ENCODE peak calls at places on chromosomes 12 and 14, in eight cellular contexts. One of them, this sample, is unnamed.
A peak's percentile ranks its signal among the peaks of the same experiment; 100 is the strongest.

GRCh38 chr12:88200029-88200428 is 57.9 kb downstream of the TMTC3 start:
- DNase-seq in tibial nerve: no peak
- DNase-seq in ovary: no peak
- DNase-seq in transverse colon: no peak
- DNase-seq in A549: no peak
- DNase-seq in stomach: no peak
- DNase-seq in sigmoid colon: no peak
- DNase-seq in upper lobe of left lung: no peak
- DNase-seq in this sample: no peak

GRCh38 chr14:35855886-35856481 is 29.8 kb downstream of the BRMS1L start:
- DNase-seq in tibial nerve: no peak
- DNase-seq in ovary: no peak
- DNase-seq in transverse colon: no peak
- DNase-seq in A549: no peak
- DNase-seq in stomach: no peak
- DNase-seq in sigmoid colon: no peak
- DNase-seq in upper lobe of left lung: no peak
- DNase-seq in this sample: no peak

GRCh38 chr12:75427491-75427890 is 36.6 kb downstream of the GLIPR1L2 start:
- DNase-seq in tibial nerve: no peak
- DNase-seq in ovary: no peak
- DNase-seq in transverse colon: no peak
- DNase-seq in A549: no peak
- DNase-seq in stomach: no peak
- DNase-seq in sigmoid colon: no peak
- DNase-seq in upper lobe of left lung: no peak
- DNase-seq in this sample: no peak

GRCh38 chr12:6643569-6644256 is 3.5 kb downstream of the ACRBP start:
- DNase-seq in tibial nerve: no peak
- DNase-seq in ovary: no peak
- DNase-seq in transverse colon: no peak
- DNase-seq in A549: no peak
- DNase-seq in stomach: no peak
- DNase-seq in sigmoid colon: no peak
- DNase-seq in upper lobe of left lung: no peak
- DNase-seq in this sample: no peak

GRCh38 chr12:67413577-67413976 is 144.4 kb downstream of the CAND1 start:
- DNase-seq in tibial nerve: no peak
- DNase-seq in ovary: no peak
- DNase-seq in transverse colon: no peak
- DNase-seq in A549: no peak
- DNase-seq in stomach: no peak
- DNase-seq in sigmoid colon: no peak
- DNase-seq in upper lobe of left lung: no peak
- DNase-seq in this sample: no peak

GRCh38 chr14:61188936-61189808 is 92.0 kb downstream of the TMEM30B start:
- DNase-seq in tibial nerve: peak; percentile 37
- DNase-seq in ovary: peak; percentile 57
- DNase-seq in transverse colon: peak; percentile 23
- DNase-seq in A549: peak; percentile 87
- DNase-seq in stomach: peak; percentile 63
- DNase-seq in sigmoid colon: peak; percentile 74
- DNase-seq in upper lobe of left lung: peak; percentile 93
- DNase-seq in this sample: peak; percentile 88

GRCh38 chr12:106583578-106584103 is 837 bp downstream of the RFX4 start:
- DNase-seq in tibial nerve: no peak
- DNase-seq in ovary: no peak
- DNase-seq in transverse colon: no peak
- DNase-seq in A549: peak; percentile 19
- DNase-seq in stomach: no peak
- DNase-seq in sigmoid colon: no peak
- DNase-seq in upper lobe of left lung: peak; percentile 84
- DNase-seq in this sample: peak; percentile 62

GRCh38 chr12:106219043-106219442 is 28.8 kb downstream of the CKAP4 start:
- DNase-seq in tibial nerve: no peak
- DNase-seq in ovary: no peak
- DNase-seq in transverse colon: no peak
- DNase-seq in A549: no peak
- DNase-seq in stomach: no peak
- DNase-seq in sigmoid colon: no peak
- DNase-seq in upper lobe of left lung: no peak
- DNase-seq in this sample: no peak

GRCh38 chr12:2284321-2284813 is 231.6 kb downstream of the CACNA1C start:
- DNase-seq in tibial nerve: no peak
- DNase-seq in ovary: no peak
- DNase-seq in transverse colon: no peak
- DNase-seq in A549: no peak
- DNase-seq in stomach: no peak
- DNase-seq in sigmoid colon: no peak
- DNase-seq in upper lobe of left lung: no peak
- DNase-seq in this sample: no peak

GRCh38 chr12:85076688-85077430 is 40.7 kb downstream of the LRRIQ1 start:
- DNase-seq in tibial nerve: no peak
- DNase-seq in ovary: no peak
- DNase-seq in transverse colon: no peak
- DNase-seq in A549: peak; percentile 44
- DNase-seq in stomach: no peak
- DNase-seq in sigmoid colon: no peak
- DNase-seq in upper lobe of left lung: no peak
- DNase-seq in this sample: no peak

GRCh38 chr12:121441555-121441954 is 41.6 kb downstream of the RNF34 start:
- DNase-seq in tibial nerve: no peak
- DNase-seq in ovary: no peak
- DNase-seq in transverse colon: no peak
- DNase-seq in A549: peak; percentile 40
- DNase-seq in stomach: peak; percentile 57
- DNase-seq in sigmoid colon: peak; percentile 61
- DNase-seq in upper lobe of left lung: no peak
- DNase-seq in this sample: no peak

GRCh38 chr12:48868446-48868845 is 2.8 kb upstream of the RND1 start:
- DNase-seq in tibial nerve: no peak
- DNase-seq in ovary: no peak
- DNase-seq in transverse colon: no peak
- DNase-seq in A549: no peak
- DNase-seq in stomach: no peak
- DNase-seq in sigmoid colon: no peak
- DNase-seq in upper lobe of left lung: no peak
- DNase-seq in this sample: no peak

GRCh38 chr12:130449291-130449690 is 111.6 kb downstream of the PIWIL1 start:
- DNase-seq in tibial nerve: no peak
- DNase-seq in ovary: no peak
- DNase-seq in transverse colon: no peak
- DNase-seq in A549: no peak
- DNase-seq in stomach: no peak
- DNase-seq in sigmoid colon: no peak
- DNase-seq in upper lobe of left lung: no peak
- DNase-seq in this sample: no peak

GRCh38 chr12:109710747-109711595 is 2.7 kb upstream of the FAM222A start:
- DNase-seq in tibial nerve: no peak
- DNase-seq in ovary: no peak
- DNase-seq in transverse colon: no peak
- DNase-seq in A549: peak; percentile 48
- DNase-seq in stomach: no peak
- DNase-seq in sigmoid colon: no peak
- DNase-seq in upper lobe of left lung: no peak
- DNase-seq in this sample: no peak

GRCh38 chr12:105721051-105721825 is 390.7 kb downstream of the C12orf75 start:
- DNase-seq in tibial nerve: no peak
- DNase-seq in ovary: no peak
- DNase-seq in transverse colon: no peak
- DNase-seq in A549: no peak
- DNase-seq in stomach: no peak
- DNase-seq in sigmoid colon: no peak
- DNase-seq in upper lobe of left lung: no peak
- DNase-seq in this sample: peak; percentile 87

GRCh38 chr12:84375472-84375871 is 537.1 kb downstream of the SLC6A15 start:
- DNase-seq in tibial nerve: no peak
- DNase-seq in ovary: no peak
- DNase-seq in transverse colon: no peak
- DNase-seq in A549: no peak
- DNase-seq in stomach: no peak
- DNase-seq in sigmoid colon: no peak
- DNase-seq in upper lobe of left lung: no peak
- DNase-seq in this sample: no peak

GRCh38 chr12:130460611-130461478 is 123.2 kb downstream of the PIWIL1 start:
- DNase-seq in tibial nerve: no peak
- DNase-seq in ovary: no peak
- DNase-seq in transverse colon: no peak
- DNase-seq in A549: no peak
- DNase-seq in stomach: no peak
- DNase-seq in sigmoid colon: no peak
- DNase-seq in upper lobe of left lung: no peak
- DNase-seq in this sample: no peak

GRCh38 chr12:50248883-50249282 is 34.4 kb downstream of the LIMA1 start:
- DNase-seq in tibial nerve: no peak
- DNase-seq in ovary: no peak
- DNase-seq in transverse colon: no peak
- DNase-seq in A549: no peak
- DNase-seq in stomach: no peak
- DNase-seq in sigmoid colon: no peak
- DNase-seq in upper lobe of left lung: no peak
- DNase-seq in this sample: no peak

GRCh38 chr12:13278249-13278787 is 81.8 kb downstream of the EMP1 start:
- DNase-seq in tibial nerve: peak; percentile 47
- DNase-seq in ovary: peak; percentile 77
- DNase-seq in transverse colon: peak; percentile 73
- DNase-seq in A549: peak; percentile 82
- DNase-seq in stomach: peak; percentile 78
- DNase-seq in sigmoid colon: peak; percentile 85
- DNase-seq in upper lobe of left lung: peak; percentile 95
- DNase-seq in this sample: no peak

GRCh38 chr14:105087963-105088811 is 23.0 kb upstream of the GPR132 start:
- DNase-seq in tibial nerve: no peak
- DNase-seq in ovary: peak; percentile 74
- DNase-seq in transverse colon: peak; percentile 31
- DNase-seq in A549: peak; percentile 60
- DNase-seq in stomach: peak; percentile 23
- DNase-seq in sigmoid colon: peak; percentile 74
- DNase-seq in upper lobe of left lung: peak; percentile 91
- DNase-seq in this sample: no peak

GRCh38 chr14:21431126-21431525 is 24.8 kb downstream of the CHD8 start:
- DNase-seq in tibial nerve: no peak
- DNase-seq in ovary: no peak
- DNase-seq in transverse colon: no peak
- DNase-seq in A549: no peak
- DNase-seq in stomach: no peak
- DNase-seq in sigmoid colon: no peak
- DNase-seq in upper lobe of left lung: no peak
- DNase-seq in this sample: no peak

GRCh38 chr14:97846156-97846555 is 1049.0 kb downstream of the VRK1 start:
- DNase-seq in tibial nerve: no peak
- DNase-seq in ovary: no peak
- DNase-seq in transverse colon: no peak
- DNase-seq in A549: no peak
- DNase-seq in stomach: no peak
- DNase-seq in sigmoid colon: no peak
- DNase-seq in upper lobe of left lung: no peak
- DNase-seq in this sample: no peak

GRCh38 chr14:104156142-104156541 is 17.8 kb downstream of the KIF26A start:
- DNase-seq in tibial nerve: no peak
- DNase-seq in ovary: no peak
- DNase-seq in transverse colon: no peak
- DNase-seq in A549: no peak
- DNase-seq in stomach: no peak
- DNase-seq in sigmoid colon: no peak
- DNase-seq in upper lobe of left lung: no peak
- DNase-seq in this sample: no peak

GRCh38 chr14:25132734-25133422 is 82.9 kb upstream of the STXBP6 start:
- DNase-seq in tibial nerve: peak; percentile 28
- DNase-seq in ovary: no peak
- DNase-seq in transverse colon: peak; percentile 72
- DNase-seq in A549: peak; percentile 44
- DNase-seq in stomach: peak; percentile 75
- DNase-seq in sigmoid colon: peak; percentile 82
- DNase-seq in upper lobe of left lung: peak; percentile 28
- DNase-seq in this sample: no peak

GRCh38 chr12:27052742-27053141 is 29.6 kb downstream of the C12orf71 start:
- DNase-seq in tibial nerve: no peak
- DNase-seq in ovary: no peak
- DNase-seq in transverse colon: no peak
- DNase-seq in A549: no peak
- DNase-seq in stomach: no peak
- DNase-seq in sigmoid colon: no peak
- DNase-seq in upper lobe of left lung: no peak
- DNase-seq in this sample: no peak

GRCh38 chr12:27052176-27052575 is 29.8 kb downstream of the MED21 start:
- DNase-seq in tibial nerve: no peak
- DNase-seq in ovary: no peak
- DNase-seq in transverse colon: no peak
- DNase-seq in A549: no peak
- DNase-seq in stomach: no peak
- DNase-seq in sigmoid colon: no peak
- DNase-seq in upper lobe of left lung: no peak
- DNase-seq in this sample: no peak

GRCh38 chr12:27048822-27049752 is 26.7 kb downstream of the MED21 start:
- DNase-seq in tibial nerve: no peak
- DNase-seq in ovary: no peak
- DNase-seq in transverse colon: no peak
- DNase-seq in A549: no peak
- DNase-seq in stomach: no peak
- DNase-seq in sigmoid colon: no peak
- DNase-seq in upper lobe of left lung: no peak
- DNase-seq in this sample: no peak
- H3K27ac ChIP-seq in tibial nerve: no peak overlapping the region
- H3K27ac ChIP-seq in ovary: no peak overlapping the region
- H3K27ac ChIP-seq in transverse colon: no peak overlapping the region
- H3K27ac ChIP-seq in A549: peak overlapping the region; percentile 18
- H3K27ac ChIP-seq in stomach: no peak overlapping the region
- H3K27ac ChIP-seq in sigmoid colon: no peak overlapping the region
- H3K27ac ChIP-seq in upper lobe of left lung: no peak overlapping the region
- H3K27ac ChIP-seq in this sample: no peak overlapping the region

GRCh38 chr12:131927110-131928079 is 1.7 kb upstream of the PUS1 start:
- DNase-seq in tibial nerve: no peak
- DNase-seq in ovary: peak; percentile 66
- DNase-seq in transverse colon: no peak
- DNase-seq in A549: no peak
- DNase-seq in stomach: no peak
- DNase-seq in sigmoid colon: peak; percentile 72
- DNase-seq in upper lobe of left lung: no peak
- DNase-seq in this sample: no peak
- TF ChIP-seq EP300 in tibial nerve: no peak
- TF ChIP-seq EP300 in ovary: no peak
- TF ChIP-seq EP300 in transverse colon: no peak
- TF ChIP-seq EP300 in A549: no peak
- TF ChIP-seq EP300 in stomach: no peak
- TF ChIP-seq EP300 in sigmoid colon: no peak
- TF ChIP-seq EP300 in upper lobe of left lung: no peak
- TF ChIP-seq EP300 in this sample: no peak

GRCh38 chr14:22822619-22823551 is 6.8 kb upstream of the MRPL52 start:
- DNase-seq in tibial nerve: peak; percentile 56
- DNase-seq in ovary: peak; percentile 83
- DNase-seq in transverse colon: peak; percentile 81
- DNase-seq in A549: peak; percentile 88
- DNase-seq in stomach: peak; percentile 74
- DNase-seq in sigmoid colon: peak; percentile 90
- DNase-seq in upper lobe of left lung: peak; percentile 90
- DNase-seq in this sample: peak; percentile 95
- TF ChIP-seq POLR2A in tibial nerve: no peak
- TF ChIP-seq POLR2A in ovary: no peak
- TF ChIP-seq POLR2A in transverse colon: no peak
- TF ChIP-seq POLR2A in A549: no peak
- TF ChIP-seq POLR2A in stomach: no peak
- TF ChIP-seq POLR2A in sigmoid colon: no peak
- TF ChIP-seq POLR2A in upper lobe of left lung: no peak
- TF ChIP-seq POLR2A in this sample: no peak

GRCh38 chr12:25376985-25377384 is 126.3 kb upstream of the KRAS start:
- DNase-seq in tibial nerve: no peak
- DNase-seq in ovary: no peak
- DNase-seq in transverse colon: no peak
- DNase-seq in A549: no peak
- DNase-seq in stomach: no peak
- DNase-seq in sigmoid colon: no peak
- DNase-seq in upper lobe of left lung: no peak
- DNase-seq in this sample: no peak
- H3K27ac ChIP-seq in tibial nerve: no peak overlapping the region
- H3K27ac ChIP-seq in ovary: no peak overlapping the region
- H3K27ac ChIP-seq in transverse colon: no peak overlapping the region
- H3K27ac ChIP-seq in A549: no peak overlapping the region
- H3K27ac ChIP-seq in stomach: no peak overlapping the region
- H3K27ac ChIP-seq in sigmoid colon: peak overlapping the region; percentile 30
- H3K27ac ChIP-seq in upper lobe of left lung: no peak overlapping the region
- H3K27ac ChIP-seq in this sample: no peak overlapping the region

This sample was measured in esophagus muscularis mucosa.